ENCODE peak calls at places on chromosome 13, in ten cellular contexts. H, O, T, L, Q, I, K, E, A and S are unnamed samples.

GRCh38 chr13:79171131-79172061 is 234.7 kb downstream of the RBM26 start:
- DNase-seq in H (no peak), O (no peak), T (peak), L (no peak), Q (no peak), I (no peak), K (no peak), E (no peak), A (no peak), S (no peak)

GRCh38 chr13:51814825-51815650 is 11.1 kb upstream of the DHRS12 start:
- DNase-seq in H (no peak), O (peak), T (peak), L (peak), Q (peak), I (peak), K (peak), E (peak), A (peak), S (no peak)

GRCh38 chr13:34469212-34469983 is 472.7 kb upstream of the NBEA start:
- DNase-seq in H (no peak), O (peak), T (no peak), L (no peak), Q (peak), I (no peak), K (peak), E (peak), A (no peak), S (no peak)

GRCh38 chr13:39350461-39350881 is 252.5 kb downstream of the LHFPL6 start:
- DNase-seq in H (peak), O (no peak), T (peak), L (no peak), Q (no peak), I (no peak), K (no peak), E (peak), A (no peak), S (no peak)

GRCh38 chr13:95204231-95204765 is 97.0 kb downstream of the ABCC4 start:
- DNase-seq in H (no peak), O (no peak), T (no peak), L (no peak), Q (no peak), I (no peak), K (no peak), E (no peak), A (no peak), S (no peak)

GRCh38 chr13:95833713-95834112 is 156.8 kb downstream of the DNAJC3 start:
- DNase-seq in H (no peak), O (no peak), T (no peak), L (no peak), Q (no peak), I (no peak), K (no peak), E (no peak), A (no peak), S (no peak)

GRCh38 chr13:25114220-25114619 is 18.3 kb downstream of the PABPC3 start:
- DNase-seq in H (peak), O (peak), T (peak), L (peak), Q (peak), I (peak), K (peak), E (peak), A (peak), S (peak)

GRCh38 chr13:69600811-69601210 is 506.8 kb upstream of the ATXN8OS start:
- DNase-seq in H (no peak), O (no peak), T (no peak), L (no peak), Q (no peak), I (no peak), K (no peak), E (no peak), A (no peak), S (no peak)

GRCh38 chr13:113064534-113065405 is 40.8 kb upstream of the F7 start:
- DNase-seq in H (peak), O (no peak), T (no peak), L (no peak), Q (peak), I (no peak), K (peak), E (no peak), A (no peak), S (no peak)

GRCh38 chr13:112983428-112984196 is 14.6 kb downstream of the MCF2L start:
- DNase-seq in H (peak), O (no peak), T (no peak), L (no peak), Q (no peak), I (no peak), K (no peak), E (no peak), A (peak), S (no peak)

GRCh38 chr13:30862707-30863106 is 43.4 kb upstream of the MEDAG start:
- DNase-seq in H (peak), O (peak), T (peak), L (peak), Q (no peak), I (no peak), K (no peak), E (no peak), A (no peak), S (no peak)

GRCh38 chr13:71477735-71478134 is 389.3 kb downstream of the DACH1 start:
- DNase-seq in H (no peak), O (no peak), T (peak), L (no peak), Q (no peak), I (no peak), K (no peak), E (no peak), A (no peak), S (no peak)